ENCODE peak calls at places on chromosomes 5 and 9, in nine cellular contexts. One of them, this sample, is unnamed.
A peak's percentile ranks its signal among the peaks of the same experiment; 100 is the strongest.

GRCh38 chr5:28110756-28111155 is 1072.4 kb upstream of the CDH9 start:
- DNase-seq in CD4-positive, alpha-beta memory T cell: no peak
- DNase-seq in CD4-positive, alpha-beta T cell: no peak
- DNase-seq in adrenal gland: peak; percentile 53
- DNase-seq in uterus: no peak
- DNase-seq in neuronal stem cell: no peak
- DNase-seq in transverse colon: no peak
- DNase-seq in cardiac muscle cell: no peak
- DNase-seq in PC-9: no peak
- DNase-seq in this sample: no peak

GRCh38 chr5:32522429-32523143 is 62.8 kb upstream of the SUB1 start:
- DNase-seq in CD4-positive, alpha-beta memory T cell: peak; percentile 31
- DNase-seq in CD4-positive, alpha-beta T cell: peak; percentile 44
- DNase-seq in adrenal gland: peak; percentile 42
- DNase-seq in uterus: no peak
- DNase-seq in neuronal stem cell: no peak
- DNase-seq in transverse colon: peak; percentile 21
- DNase-seq in cardiac muscle cell: peak; percentile 93
- DNase-seq in PC-9: peak; percentile 59
- DNase-seq in this sample: no peak

GRCh38 chr9:115758441-115758840 is 395.1 kb upstream of the PAPPA start:
- DNase-seq in CD4-positive, alpha-beta memory T cell: no peak
- DNase-seq in CD4-positive, alpha-beta T cell: no peak
- DNase-seq in adrenal gland: no peak
- DNase-seq in uterus: no peak
- DNase-seq in neuronal stem cell: no peak
- DNase-seq in transverse colon: no peak
- DNase-seq in cardiac muscle cell: peak; percentile 68
- DNase-seq in PC-9: no peak
- DNase-seq in this sample: no peak

GRCh38 chr5:150513375-150514309 is 5.7 kb downstream of the NDST1 start:
- DNase-seq in CD4-positive, alpha-beta memory T cell: no peak
- DNase-seq in CD4-positive, alpha-beta T cell: no peak
- DNase-seq in adrenal gland: peak; percentile 60
- DNase-seq in uterus: no peak
- DNase-seq in neuronal stem cell: no peak
- DNase-seq in transverse colon: no peak
- DNase-seq in cardiac muscle cell: no peak
- DNase-seq in PC-9: peak; percentile 30
- DNase-seq in this sample: no peak

GRCh38 chr5:40689442-40689841 is 9.7 kb downstream of the PTGER4 start:
- DNase-seq in CD4-positive, alpha-beta memory T cell: no peak
- DNase-seq in CD4-positive, alpha-beta T cell: no peak
- DNase-seq in adrenal gland: no peak
- DNase-seq in uterus: peak; percentile 35
- DNase-seq in neuronal stem cell: no peak
- DNase-seq in transverse colon: no peak
- DNase-seq in cardiac muscle cell: peak; percentile 93
- DNase-seq in PC-9: peak; percentile 63
- DNase-seq in this sample: no peak

GRCh38 chr5:27598576-27598975 is 560.2 kb upstream of the CDH9 start:
- DNase-seq in CD4-positive, alpha-beta memory T cell: no peak
- DNase-seq in CD4-positive, alpha-beta T cell: no peak
- DNase-seq in adrenal gland: no peak
- DNase-seq in uterus: no peak
- DNase-seq in neuronal stem cell: no peak
- DNase-seq in transverse colon: no peak
- DNase-seq in cardiac muscle cell: peak; percentile 58
- DNase-seq in PC-9: no peak
- DNase-seq in this sample: no peak

GRCh38 chr5:95773325-95774059 is 42.4 kb downstream of the RHOBTB3 start:
- DNase-seq in CD4-positive, alpha-beta memory T cell: no peak
- DNase-seq in CD4-positive, alpha-beta T cell: no peak
- DNase-seq in adrenal gland: no peak
- DNase-seq in uterus: no peak
- DNase-seq in neuronal stem cell: no peak
- DNase-seq in transverse colon: no peak
- DNase-seq in cardiac muscle cell: peak; percentile 85
- DNase-seq in PC-9: peak; percentile 31
- DNase-seq in this sample: no peak

GRCh38 chr9:38117646-38118045 is 48.6 kb upstream of the SHB start:
- DNase-seq in CD4-positive, alpha-beta memory T cell: no peak
- DNase-seq in CD4-positive, alpha-beta T cell: no peak
- DNase-seq in adrenal gland: no peak
- DNase-seq in uterus: no peak
- DNase-seq in neuronal stem cell: no peak
- DNase-seq in transverse colon: no peak
- DNase-seq in cardiac muscle cell: no peak
- DNase-seq in PC-9: no peak
- DNase-seq in this sample: no peak

GRCh38 chr9:70218767-70219166 is 40.0 kb upstream of the SMC5 start:
- DNase-seq in CD4-positive, alpha-beta memory T cell: no peak
- DNase-seq in CD4-positive, alpha-beta T cell: no peak
- DNase-seq in adrenal gland: no peak
- DNase-seq in uterus: no peak
- DNase-seq in neuronal stem cell: no peak
- DNase-seq in transverse colon: no peak
- DNase-seq in cardiac muscle cell: no peak
- DNase-seq in PC-9: no peak
- DNase-seq in this sample: no peak

GRCh38 chr9:127700140-127700539 is 6.6 kb upstream of the CFAP157 start:
- DNase-seq in CD4-positive, alpha-beta memory T cell: no peak
- DNase-seq in CD4-positive, alpha-beta T cell: no peak
- DNase-seq in adrenal gland: no peak
- DNase-seq in uterus: no peak
- DNase-seq in neuronal stem cell: no peak
- DNase-seq in transverse colon: no peak
- DNase-seq in cardiac muscle cell: no peak
- DNase-seq in PC-9: no peak
- DNase-seq in this sample: no peak

GRCh38 chr9:99577351-99577750 is 244.3 kb upstream of the NR4A3 start:
- DNase-seq in CD4-positive, alpha-beta memory T cell: no peak
- DNase-seq in CD4-positive, alpha-beta T cell: no peak
- DNase-seq in adrenal gland: no peak
- DNase-seq in uterus: no peak
- DNase-seq in neuronal stem cell: no peak
- DNase-seq in transverse colon: no peak
- DNase-seq in cardiac muscle cell: no peak
- DNase-seq in PC-9: no peak
- DNase-seq in this sample: no peak
- H3K9me3 ChIP-seq in CD4-positive, alpha-beta memory T cell: no peaks in the 10 kb centered on the region
- H3K9me3 ChIP-seq in CD4-positive, alpha-beta T cell: no peaks in the 10 kb centered on the region
- H3K9me3 ChIP-seq in adrenal gland: no peaks in the 10 kb centered on the region
- H3K9me3 ChIP-seq in uterus: no peaks in the 10 kb centered on the region
- H3K9me3 ChIP-seq in neuronal stem cell: no peaks in the 10 kb centered on the region
- H3K9me3 ChIP-seq in transverse colon: no peaks in the 10 kb centered on the region
- H3K9me3 ChIP-seq in cardiac muscle cell: no peaks in the 10 kb centered on the region
- H3K9me3 ChIP-seq in PC-9: no peaks in the 10 kb centered on the region
- H3K9me3 ChIP-seq in this sample: no peaks in the 10 kb centered on the region

DNA sequence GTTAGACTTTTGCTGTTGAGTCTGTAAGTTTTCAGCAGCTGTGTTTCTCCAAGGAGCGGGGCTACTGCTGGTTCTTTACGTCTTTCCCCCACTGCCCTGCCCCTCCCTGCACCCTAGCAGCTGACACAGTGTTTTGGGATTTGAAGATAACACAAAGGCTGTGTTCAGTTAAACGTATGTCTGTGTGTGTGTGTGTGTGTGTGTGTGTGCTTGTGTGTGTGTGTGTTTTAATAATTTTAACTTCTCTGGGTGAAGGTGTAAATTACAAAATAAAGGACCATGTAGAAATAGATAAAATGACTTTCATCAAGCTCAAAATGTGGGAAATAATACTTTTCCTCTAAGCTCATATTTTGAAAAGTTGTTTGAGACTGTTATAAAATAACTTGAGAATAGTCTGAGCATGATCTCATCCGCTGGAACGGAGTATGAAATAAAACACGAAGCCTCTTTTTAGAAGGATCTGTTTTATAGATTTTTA is 10.9 kb downstream of the ABL1 start:
- DNase-seq in CD4-positive, alpha-beta memory T cell: no peak
- DNase-seq in CD4-positive, alpha-beta T cell: no peak
- DNase-seq in adrenal gland: no peak
- DNase-seq in uterus: peak; percentile 66
- DNase-seq in neuronal stem cell: no peak
- DNase-seq in transverse colon: no peak
- DNase-seq in cardiac muscle cell: peak; percentile 91
- DNase-seq in PC-9: no peak
- DNase-seq in this sample: no peak
- H3K27ac ChIP-seq in CD4-positive, alpha-beta memory T cell: no peak overlapping the region
- H3K27ac ChIP-seq in CD4-positive, alpha-beta T cell: no peak overlapping the region
- H3K27ac ChIP-seq in adrenal gland: peak overlapping the region; percentile 90
- H3K27ac ChIP-seq in uterus: peak overlapping the region; percentile 98
- H3K27ac ChIP-seq in neuronal stem cell: no peak overlapping the region
- H3K27ac ChIP-seq in transverse colon: peak overlapping the region; percentile 99
- H3K27ac ChIP-seq in cardiac muscle cell: peak overlapping the region; percentile 79
- H3K27ac ChIP-seq in PC-9: no peak overlapping the region
- H3K27ac ChIP-seq in this sample: peak overlapping the region; percentile 90

DNA sequence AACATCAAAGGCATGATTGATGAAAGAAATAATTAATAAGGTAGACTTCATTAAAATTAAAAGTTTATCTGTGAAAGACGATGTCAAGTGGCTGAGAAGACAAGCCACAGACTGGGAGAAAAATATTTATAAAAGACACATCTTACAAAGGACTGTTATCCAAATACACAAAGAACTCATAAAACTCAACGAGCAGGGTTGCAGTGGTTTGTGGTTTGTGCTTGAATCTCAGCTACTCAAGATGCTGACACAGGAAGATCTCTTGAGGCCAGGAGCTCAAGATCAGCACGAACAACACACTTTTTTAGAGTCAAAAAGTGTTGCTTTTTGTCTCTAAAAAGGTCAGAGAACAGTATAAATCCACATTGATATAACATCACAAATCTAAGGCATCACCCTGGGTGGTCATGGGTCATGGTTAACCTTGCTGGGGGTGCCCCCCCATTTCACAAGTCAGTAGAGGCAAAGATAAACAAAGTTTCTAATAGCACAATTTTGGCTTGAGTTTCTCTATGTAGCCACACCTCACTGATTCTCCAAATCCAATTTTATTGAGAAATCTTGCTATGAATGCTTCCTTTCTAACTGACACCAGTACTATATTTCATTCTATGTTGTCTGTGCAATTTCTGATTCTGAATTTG is 342.9 kb upstream of the RPS23 start:
- DNase-seq in CD4-positive, alpha-beta memory T cell: peak; percentile 1
- DNase-seq in CD4-positive, alpha-beta T cell: no peak
- DNase-seq in adrenal gland: no peak
- DNase-seq in uterus: no peak
- DNase-seq in neuronal stem cell: no peak
- DNase-seq in transverse colon: no peak
- DNase-seq in cardiac muscle cell: no peak
- DNase-seq in PC-9: no peak
- DNase-seq in this sample: no peak
- H3K9me3 ChIP-seq in CD4-positive, alpha-beta memory T cell: no peaks in the 10 kb centered on the region
- H3K9me3 ChIP-seq in CD4-positive, alpha-beta T cell: no peaks in the 10 kb centered on the region
- H3K9me3 ChIP-seq in adrenal gland: no peaks in the 10 kb centered on the region
- H3K9me3 ChIP-seq in uterus: no peaks in the 10 kb centered on the region
- H3K9me3 ChIP-seq in neuronal stem cell: no peaks in the 10 kb centered on the region
- H3K9me3 ChIP-seq in transverse colon: no peaks in the 10 kb centered on the region
- H3K9me3 ChIP-seq in cardiac muscle cell: no peaks in the 10 kb centered on the region
- H3K9me3 ChIP-seq in PC-9: no peaks in the 10 kb centered on the region
- H3K9me3 ChIP-seq in this sample: peaks cover 13% of the 10 kb centered on the region

DNA sequence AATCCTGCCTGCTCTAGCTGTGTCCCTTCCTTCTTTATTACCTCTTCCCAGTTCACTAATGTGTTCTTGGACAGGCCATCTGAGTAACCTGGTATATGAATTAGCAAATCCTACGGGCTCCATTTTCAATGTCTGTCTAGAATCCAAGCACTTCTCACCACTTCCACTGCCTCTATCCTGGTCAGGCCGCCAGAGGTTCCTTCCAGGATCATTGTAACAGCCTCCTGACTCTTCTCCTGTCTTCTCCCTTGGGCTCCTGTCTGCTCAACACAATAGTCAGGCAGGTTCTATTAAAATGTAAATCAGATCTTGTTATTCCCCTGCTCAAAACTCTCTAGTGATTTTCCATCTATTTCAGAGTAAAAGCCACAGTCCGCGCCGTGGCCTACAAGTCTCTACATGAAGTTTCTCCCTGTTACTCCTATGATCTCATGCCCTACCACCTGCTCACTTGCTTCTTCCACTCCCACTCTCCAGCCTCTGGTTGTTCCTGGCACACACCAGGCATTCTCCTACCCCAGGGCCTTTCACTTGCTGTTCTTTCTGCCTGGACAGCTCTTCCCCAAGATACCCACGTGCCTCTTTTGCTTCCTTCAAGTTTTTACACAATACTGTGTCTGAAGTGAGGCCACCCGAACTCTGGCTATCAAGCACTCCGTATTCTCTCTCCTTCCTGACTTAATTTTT is 21.7 kb downstream of the ZNF366 start:
- DNase-seq in CD4-positive, alpha-beta memory T cell: no peak
- DNase-seq in CD4-positive, alpha-beta T cell: no peak
- DNase-seq in adrenal gland: no peak
- DNase-seq in uterus: no peak
- DNase-seq in neuronal stem cell: no peak
- DNase-seq in transverse colon: no peak
- DNase-seq in cardiac muscle cell: no peak
- DNase-seq in PC-9: no peak
- DNase-seq in this sample: no peak
- H3K27ac ChIP-seq in CD4-positive, alpha-beta memory T cell: no peak overlapping the region
- H3K27ac ChIP-seq in CD4-positive, alpha-beta T cell: no peak overlapping the region
- H3K27ac ChIP-seq in adrenal gland: no peak overlapping the region
- H3K27ac ChIP-seq in uterus: no peak overlapping the region
- H3K27ac ChIP-seq in neuronal stem cell: no peak overlapping the region
- H3K27ac ChIP-seq in transverse colon: no peak overlapping the region
- H3K27ac ChIP-seq in cardiac muscle cell: no peak overlapping the region
- H3K27ac ChIP-seq in PC-9: no peak overlapping the region
- H3K27ac ChIP-seq in this sample: peak overlapping the region; percentile 46

GRCh38 chr5:25604682-25605081 is 959.9 kb upstream of the CDH10 start:
- DNase-seq in CD4-positive, alpha-beta memory T cell: no peak
- DNase-seq in CD4-positive, alpha-beta T cell: no peak
- DNase-seq in adrenal gland: no peak
- DNase-seq in uterus: no peak
- DNase-seq in neuronal stem cell: no peak
- DNase-seq in transverse colon: no peak
- DNase-seq in cardiac muscle cell: no peak
- DNase-seq in PC-9: no peak
- DNase-seq in this sample: no peak
- H3K9me3 ChIP-seq in CD4-positive, alpha-beta memory T cell: no peaks in the 10 kb centered on the region
- H3K9me3 ChIP-seq in CD4-positive, alpha-beta T cell: peaks cover 12% of the 10 kb centered on the region
- H3K9me3 ChIP-seq in adrenal gland: no peaks in the 10 kb centered on the region
- H3K9me3 ChIP-seq in uterus: no peaks in the 10 kb centered on the region
- H3K9me3 ChIP-seq in neuronal stem cell: no peaks in the 10 kb centered on the region
- H3K9me3 ChIP-seq in transverse colon: peaks cover 10% of the 10 kb centered on the region
- H3K9me3 ChIP-seq in cardiac muscle cell: no peaks in the 10 kb centered on the region
- H3K9me3 ChIP-seq in PC-9: no peaks in the 10 kb centered on the region
- H3K9me3 ChIP-seq in this sample: no peaks in the 10 kb centered on the region

DNA sequence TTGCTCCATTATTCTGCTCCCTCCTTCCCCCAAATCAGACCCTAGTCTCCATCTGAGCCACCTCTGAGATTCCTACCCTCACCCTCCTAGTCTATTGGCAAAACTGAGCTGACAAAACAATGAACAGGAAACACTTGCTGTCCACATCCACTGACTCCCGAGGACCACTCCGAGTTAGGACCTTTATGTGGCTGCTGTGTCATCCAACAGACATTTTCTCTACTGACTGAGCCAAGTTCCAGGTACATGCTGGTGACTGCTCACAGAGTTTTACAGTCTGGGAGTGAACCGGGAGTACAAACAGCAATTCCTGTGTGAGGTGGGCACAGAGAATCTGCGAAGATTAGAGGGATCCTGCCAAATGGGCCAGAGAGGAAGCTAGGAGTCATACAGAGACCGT is 39.2 kb downstream of the CFAP90 start:
- DNase-seq in CD4-positive, alpha-beta memory T cell: no peak
- DNase-seq in CD4-positive, alpha-beta T cell: no peak
- DNase-seq in adrenal gland: no peak
- DNase-seq in uterus: no peak
- DNase-seq in neuronal stem cell: no peak
- DNase-seq in transverse colon: no peak
- DNase-seq in cardiac muscle cell: no peak
- DNase-seq in PC-9: no peak
- DNase-seq in this sample: no peak
- H3K27ac ChIP-seq in CD4-positive, alpha-beta memory T cell: no peak overlapping the region
- H3K27ac ChIP-seq in CD4-positive, alpha-beta T cell: no peak overlapping the region
- H3K27ac ChIP-seq in adrenal gland: no peak overlapping the region
- H3K27ac ChIP-seq in uterus: peak overlapping the region; percentile 62
- H3K27ac ChIP-seq in neuronal stem cell: no peak overlapping the region
- H3K27ac ChIP-seq in transverse colon: no peak overlapping the region
- H3K27ac ChIP-seq in cardiac muscle cell: no peak overlapping the region
- H3K27ac ChIP-seq in PC-9: no peak overlapping the region
- H3K27ac ChIP-seq in this sample: no peak overlapping the region

This sample was measured in heart right ventricle.